ENCODE peak calls at places on chromosomes 6 and 20, in ten cellular contexts. I is Peyer's patch, F is aorta, M is right cardiac atrium, W is neural progenitor cell, X is colonic mucosa, P is mesendoderm, N is GM23338, B is brain microvascular endothelial cell, Y is transverse colon. S is an unnamed sample.

GRCh38 chr20:48041078-48041780 is 255.9 kb upstream of the SULF2 start:
- DNase-seq in B (no peak), Y (no peak), F (no peak), I (no peak), W (no peak), M (no peak), N (no peak), X (no peak), P (no peak), S (no peak)

GRCh38 chr6:161318456-161318855 is 44.6 kb upstream of the AGPAT4 start:
- DNase-seq in X (no peak), Y (no peak), I (no peak), B (no peak), P (no peak), M (no peak), F (no peak), N (no peak), W (peak), S (no peak)

GRCh38 chr20:40251284-40251932 is 437.6 kb downstream of the MAFB start:
- DNase-seq in X (peak), F (no peak), N (peak), M (no peak), I (no peak), B (peak), P (peak), Y (peak), W (peak), S (no peak)

GRCh38 chr6:162055365-162055764 is 672.2 kb downstream of the PRKN start:
- DNase-seq in Y (no peak), M (no peak), I (no peak), X (no peak), F (no peak), N (peak), B (no peak), W (no peak), P (peak), S (no peak)

GRCh38 chr20:11851646-11852045 is 66.0 kb upstream of the BTBD3 start:
- DNase-seq in F (no peak), M (no peak), X (no peak), B (no peak), P (no peak), Y (no peak), W (no peak), N (no peak), I (no peak), S (no peak)

GRCh38 chr6:113630365-113630737 is 226.8 kb upstream of the MARCKS start:
- DNase-seq in Y (no peak), W (no peak), N (no peak), B (peak), F (no peak), P (no peak), I (no peak), M (no peak), X (no peak), S (no peak)

GRCh38 chr6:110537208-110538123 is 61.1 kb upstream of the SLC22A16 start:
- DNase-seq in F (no peak), P (peak), W (no peak), B (peak), N (no peak), M (no peak), I (no peak), X (no peak), Y (no peak), S (no peak)

GRCh38 chr20:714453-714852 is 38.9 kb upstream of the SCRT2 start:
- DNase-seq in Y (no peak), P (no peak), B (no peak), F (no peak), M (no peak), W (no peak), N (no peak), X (no peak), I (no peak), S (no peak)

GRCh38 chr20:24897974-24898373 is 51.1 kb upstream of the CST7 start:
- DNase-seq in M (no peak), X (peak), P (no peak), B (no peak), Y (no peak), N (no peak), F (no peak), W (no peak), I (no peak), S (no peak)

GRCh38 chr6:106766201-106766600 is 136.8 kb downstream of the QRSL1 start:
- DNase-seq in B (no peak), M (no peak), N (no peak), P (no peak), W (no peak), Y (no peak), F (no peak), X (no peak), I (no peak), S (no peak)

GRCh38 chr20:63082308-63082938 is 75.7 kb upstream of the BHLHE23 start:
- DNase-seq in N (peak), W (peak), M (peak), P (peak), B (peak), I (no peak), X (peak), Y (no peak), F (peak), S (peak)

GRCh38 chr20:19769516-19769915 is 11.5 kb downstream of the RIN2 start:
- DNase-seq in M (no peak), W (no peak), X (no peak), B (no peak), P (no peak), N (no peak), Y (no peak), I (no peak), F (no peak), S (no peak)

GRCh38 chr20:49450281-49450707 is 32.2 kb downstream of the KCNB1 start:
- DNase-seq in B (no peak), X (no peak), F (no peak), P (no peak), I (no peak), N (peak), Y (no peak), M (no peak), W (peak), S (no peak)

GRCh38 chr6:77092971-77093370 is 370.3 kb downstream of the HTR1B start:
- DNase-seq in X (no peak), Y (no peak), N (no peak), P (no peak), F (no peak), I (no peak), B (peak), W (no peak), M (no peak), S (no peak)

GRCh38 chr6:42417641-42418112 is 34.0 kb downstream of the TRERF1 start:
- DNase-seq in X (no peak), F (no peak), Y (no peak), P (no peak), N (no peak), B (no peak), W (no peak), I (no peak), M (no peak), S (no peak)

GRCh38 chr6:16510245-16510644 is 251.0 kb downstream of the ATXN1 start:
- DNase-seq in M (no peak), F (no peak), Y (no peak), B (no peak), I (no peak), X (no peak), W (no peak), P (no peak), N (no peak), S (no peak)

GRCh38 chr20:2804921-2805681 is 4.7 kb upstream of the CPXM1 start:
- DNase-seq in W (peak), F (peak), P (no peak), B (no peak), I (no peak), M (no peak), N (peak), X (no peak), Y (no peak), S (no peak)

GRCh38 chr20:32139947-32140346 is 30.4 kb downstream of the TM9SF4 start:
- DNase-seq in M (no peak), W (no peak), N (no peak), I (peak), F (no peak), X (no peak), B (no peak), Y (no peak), P (no peak), S (no peak)

GRCh38 chr20:25197173-25197869 is 1.8 kb downstream of the ENTPD6 start:
- DNase-seq in M (no peak), W (no peak), I (no peak), B (no peak), N (peak), X (peak), F (no peak), P (peak), Y (peak), S (no peak)

GRCh38 chr6:111550195-111550594 is 55.5 kb downstream of the TRAF3IP2 start:
- DNase-seq in W (no peak), N (no peak), F (no peak), Y (no peak), B (no peak), I (no peak), X (no peak), P (no peak), M (no peak), S (no peak)

GRCh38 chr20:51376121-51376520 is 166.4 kb downstream of the NFATC2 start:
- DNase-seq in P (peak), X (no peak), Y (no peak), N (no peak), I (no peak), B (no peak), W (no peak), M (no peak), F (no peak), S (no peak)

GRCh38 chr20:48338717-48339116 is 489.1 kb downstream of the PREX1 start:
- DNase-seq in X (no peak), Y (no peak), N (no peak), P (no peak), W (no peak), B (peak), I (no peak), F (no peak), M (no peak), S (no peak)

GRCh38 chr6:76250666-76251065 is 178.2 kb upstream of the IMPG1 start:
- DNase-seq in I (no peak), B (no peak), N (no peak), F (no peak), X (no peak), Y (no peak), M (no peak), P (no peak), W (no peak), S (no peak)

GRCh38 chr6:143283887-143284640 is 166.4 kb downstream of the ADAT2 start:
- DNase-seq in X (no peak), N (no peak), P (no peak), I (no peak), W (no peak), M (no peak), Y (no peak), F (no peak), B (no peak), S (no peak)

GRCh38 chr20:3911956-3912355 is 22.8 kb downstream of the PANK2 start:
- DNase-seq in M (no peak), B (no peak), Y (peak), X (peak), W (no peak), N (no peak), F (no peak), P (peak), I (peak), S (peak)

GRCh38 chr20:3473944-3474343 is 3.1 kb downstream of the ATRN start:
- DNase-seq in M (no peak), N (no peak), I (no peak), X (no peak), W (no peak), Y (no peak), F (no peak), P (no peak), B (no peak), S (no peak)

GRCh38 chr6:79570129-79570801 is 33.0 kb upstream of the LCA5 start:
- DNase-seq in I (no peak), X (peak), B (peak), M (no peak), F (no peak), W (no peak), N (peak), P (peak), Y (peak), S (no peak)

GRCh38 chr6:79574636-79575035 is 37.4 kb upstream of the LCA5 start:
- DNase-seq in F (no peak), M (no peak), I (no peak), P (peak), W (no peak), B (peak), Y (no peak), N (peak), X (no peak), S (no peak)

GRCh38 chr6:79570802-79571367 is 33.7 kb upstream of the LCA5 start:
- DNase-seq in F (no peak), N (no peak), X (no peak), Y (no peak), B (no peak), M (no peak), P (no peak), I (no peak), W (no peak), S (no peak)
- H3K27ac ChIP-seq in F (no peak), N (peak), X (peak), Y (peak), B (no peak), M (no peak), P (no peak), I (peak), W (no peak), S (no peak)

GRCh38 chr6:125077453-125077852 is 76.1 kb upstream of the TPD52L1 start:
- DNase-seq in N (peak), I (no peak), X (no peak), Y (no peak), F (no peak), P (peak), M (no peak), B (no peak), W (no peak), S (no peak)
- H3K27ac ChIP-seq in N (no peak), I (no peak), X (no peak), Y (no peak), F (no peak), P (no peak), M (no peak), B (no peak), W (no peak), S (no peak)

GRCh38 chr6:103284835-103285234 is 1574.9 kb downstream of the HACE1 start:
- DNase-seq in Y (no peak), I (no peak), N (no peak), M (no peak), F (no peak), X (no peak), P (no peak), W (no peak), B (no peak), S (no peak)
- H3K27ac ChIP-seq in Y (no peak), I (no peak), N (no peak), M (no peak), F (no peak), X (no peak), P (no peak), W (no peak), B (no peak), S (no peak)

DNA sequence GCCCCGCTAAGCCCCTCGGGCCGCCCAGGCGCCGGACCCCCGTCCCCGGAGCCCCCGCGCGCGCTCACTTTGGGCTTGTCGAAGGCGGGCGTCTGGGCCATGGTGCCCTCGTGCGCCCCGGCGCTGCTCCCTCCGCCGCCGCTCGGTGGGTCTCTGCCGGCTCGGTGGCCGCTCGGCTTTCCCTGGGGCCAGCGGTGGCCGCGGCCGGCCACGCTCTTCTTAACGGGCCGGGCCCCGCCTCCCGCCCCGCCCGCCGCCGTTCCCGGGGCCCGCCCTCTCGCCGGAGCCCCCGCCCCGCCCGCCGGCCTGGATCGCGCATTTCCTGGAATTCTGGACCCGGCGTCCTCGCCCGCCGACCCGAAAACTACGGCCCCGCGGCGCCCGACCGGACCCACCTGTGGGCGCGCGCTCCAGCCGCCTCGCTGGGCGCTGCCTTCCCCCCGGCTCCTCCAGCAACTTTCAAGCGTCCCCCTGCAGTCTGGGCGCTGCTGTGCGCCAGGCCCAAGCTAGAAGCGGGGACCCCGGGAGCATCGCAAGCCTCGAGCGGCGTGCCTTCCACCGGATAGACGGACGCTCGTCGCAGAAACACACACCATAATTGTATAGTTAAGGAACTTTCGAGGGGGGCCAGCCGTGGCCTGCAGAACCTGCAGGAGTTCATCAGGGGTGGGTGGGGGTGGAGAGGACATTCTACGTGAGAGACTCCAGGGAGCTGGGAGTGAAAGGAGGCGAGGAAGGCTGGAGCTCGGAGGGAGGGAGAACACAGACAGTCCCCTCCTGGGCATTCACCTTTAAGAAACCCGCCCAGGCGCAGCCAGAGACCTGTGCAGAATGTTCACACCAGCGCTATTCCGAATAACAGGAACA is at the start of gene ADA:
- DNase-seq in I (peak), B (peak), F (peak), Y (peak), X (peak), N (peak), M (peak), W (peak), P (peak), S (peak)
- H3K27ac ChIP-seq in I (peak), B (peak), F (peak), Y (peak), X (peak), N (no peak), M (peak), W (no peak), P (peak), S (peak)

DNA sequence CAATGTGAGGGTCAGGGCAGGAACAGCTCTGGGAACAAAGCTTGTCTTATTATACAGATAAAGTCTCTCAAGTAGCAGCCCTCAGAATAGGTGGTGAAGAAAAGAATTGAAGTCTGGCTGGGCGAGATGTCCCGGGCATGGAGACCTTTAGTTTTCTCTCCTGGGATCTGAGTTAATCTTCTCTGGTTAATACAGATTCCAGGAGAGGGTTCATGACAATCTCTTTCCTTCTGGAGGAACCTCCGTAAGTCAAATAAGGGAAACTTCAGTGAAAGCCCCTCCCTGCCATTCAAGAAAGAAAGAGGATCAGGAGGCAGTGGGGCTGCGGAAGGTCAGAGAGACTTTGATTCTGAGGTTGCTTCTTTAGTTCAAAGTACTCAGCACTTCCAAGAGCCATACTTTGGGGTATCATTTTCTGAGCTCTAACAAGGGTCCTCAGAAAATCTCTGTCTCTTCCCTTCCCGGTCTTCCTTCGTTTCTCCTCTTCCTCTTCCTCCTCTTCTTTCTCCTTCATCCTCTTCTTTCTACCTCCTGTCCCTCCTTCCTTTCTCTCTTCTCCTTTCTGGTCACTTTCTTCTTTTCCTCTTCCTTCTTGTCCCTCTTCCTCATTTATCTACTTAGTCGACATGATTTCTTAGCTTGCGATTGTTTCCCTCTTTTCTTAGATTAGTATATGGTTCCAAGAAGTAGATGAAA is 4.6 kb upstream of the ZNF184 start:
- DNase-seq in F (no peak), I (no peak), B (no peak), N (peak), P (no peak), M (no peak), Y (no peak), W (peak), X (no peak), S (no peak)
- H3K27ac ChIP-seq in F (no peak), I (no peak), B (no peak), N (no peak), P (no peak), M (no peak), Y (no peak), W (no peak), X (no peak), S (peak)

GRCh38 chr6:27720607-27721580 is 191.3 kb downstream of the OR2B2 start:
- DNase-seq in B (peak), F (no peak), M (no peak), W (peak), N (peak), I (no peak), X (no peak), P (peak), Y (no peak), S (no peak)
- H3K27ac ChIP-seq in B (no peak), F (no peak), M (no peak), W (no peak), N (no peak), I (no peak), X (no peak), P (no peak), Y (no peak), S (no peak)

DNA sequence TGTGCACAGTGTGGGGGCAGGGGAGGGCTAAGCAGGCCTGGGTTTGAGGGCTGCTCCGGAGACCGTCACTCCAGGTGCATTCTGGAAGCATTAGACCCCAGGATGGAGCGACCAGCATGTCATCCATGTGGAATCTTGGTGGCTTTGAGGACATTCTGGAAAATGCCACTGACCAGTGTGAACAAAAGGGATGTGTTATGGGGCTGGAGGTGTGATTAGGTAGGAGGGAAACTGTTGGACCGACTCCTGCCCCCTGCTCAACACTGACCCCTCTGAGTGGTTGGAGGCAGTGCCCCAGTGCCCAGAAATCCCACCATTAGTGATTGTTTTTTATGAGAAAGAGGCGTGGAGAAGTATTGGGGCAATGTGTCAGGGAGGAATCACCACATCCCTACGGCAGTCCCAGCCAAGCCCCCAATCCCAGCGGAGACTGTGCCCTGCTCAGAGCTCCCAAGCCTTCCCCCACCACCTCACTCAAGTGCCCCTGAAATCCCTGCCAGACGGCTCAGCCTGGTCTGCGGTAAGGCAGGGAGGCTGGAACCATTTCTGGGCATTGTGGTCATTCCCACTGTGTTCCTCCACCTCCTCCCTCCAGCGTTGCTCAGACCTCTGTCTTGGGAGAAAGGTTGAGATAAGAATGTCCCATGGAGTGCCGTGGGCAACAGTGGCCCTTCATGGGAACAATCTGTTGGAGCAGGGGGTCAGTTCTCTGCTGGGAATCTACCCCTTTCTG is 44.0 kb upstream of the TTPAL start:
- DNase-seq in M (no peak), P (peak), Y (no peak), N (peak), W (no peak), F (peak), I (peak), B (no peak), X (no peak), S (no peak)
- H3K27ac ChIP-seq in M (no peak), P (no peak), Y (no peak), N (no peak), W (no peak), F (no peak), I (peak), B (no peak), X (peak), S (no peak)